ENCODE peak calls at places on chromosomes 7 and 10, in five cellular contexts. X, L, F, B and K are unnamed samples.

GRCh38 chr10:103062854-103063642 is 130.0 kb downstream of the NT5C2 start:
- DNase-seq in F (no peak), B (no peak), X (no peak), L (no peak), K (no peak)

GRCh38 chr10:110865184-110865803 is 6.4 kb upstream of the PDCD4 start:
- DNase-seq in B (no peak), L (no peak), F (no peak), X (peak; percentile 41), K (peak; percentile 66)

GRCh38 chr10:32000937-32001336 is 55.3 kb downstream of the KIF5B start:
- DNase-seq in B (no peak), L (no peak), X (no peak), F (no peak), K (no peak)

GRCh38 chr10:27240891-27241639 is 468 bp upstream of the ACBD5 start:
- DNase-seq in F (peak; percentile 47), B (peak; percentile 12), X (no peak), L (peak; percentile 82), K (no peak)

GRCh38 chr10:7107287-7107686 is 303.5 kb downstream of the SFMBT2 start:
- DNase-seq in L (no peak), B (no peak), X (no peak), F (no peak), K (no peak)

GRCh38 chr10:119178371-119179119 is at the start of gene PRDX3:
- DNase-seq in X (peak; percentile 85), F (peak; percentile 94), L (peak; percentile 98), B (peak; percentile 94), K (peak; percentile 93)

GRCh38 chr10:68992721-68993440 is 4.3 kb downstream of the KIFBP start:
- DNase-seq in F (no peak), L (peak; percentile 81), B (no peak), X (no peak), K (no peak)

GRCh38 chr10:133080683-133081040 is 7.1 kb upstream of the ADGRA1 start:
- DNase-seq in X (no peak), B (no peak), L (no peak), F (no peak), K (no peak)

GRCh38 chr10:12710594-12711343 is 290.7 kb downstream of the CCDC3 start:
- DNase-seq in B (peak; percentile 82), X (peak; percentile 65), L (peak; percentile 93), F (peak; percentile 80), K (peak; percentile 76)

GRCh38 chr7:30453859-30454258 is 24.7 kb downstream of the NOD1 start:
- DNase-seq in L (no peak), B (no peak), F (no peak), X (no peak), K (no peak)

GRCh38 chr7:85748861-85749260 is 562.0 kb upstream of the SEMA3D start:
- DNase-seq in L (no peak), F (no peak), B (no peak), X (no peak), K (no peak)

GRCh38 chr7:821688-822087 is 10.6 kb upstream of the SUN1 start:
- DNase-seq in F (no peak), B (no peak), X (no peak), L (peak; percentile 56), K (no peak)